ENCODE peak calls at places on chromosomes 5 and 9, in nine cellular contexts. X is keratinocyte; E is CD4-positive, alpha-beta memory T cell; Z is foreskin keratinocyte; N is endodermal cell; V is body of pancreas; R is SJCRH30; Y is hepatocyte; W is cardiac muscle cell. M is an unnamed sample. For H3K4me1, the result is how much of the 10 kb centered on the place peaks cover.

GRCh38 chr5:38259062-38259857 is 901 bp downstream of the EGFLAM start:
- DNase-seq in Z (no peak), R (no peak), W (peak), N (no peak), X (no peak), Y (peak), E (no peak), V (no peak), M (no peak)

GRCh38 chr9:131589124-131589711 is 43.9 kb downstream of the PRRT1B start:
- DNase-seq in V (no peak), X (no peak), E (no peak), R (no peak), W (no peak), N (peak), Z (no peak), Y (no peak), M (no peak)

GRCh38 chr5:136082390-136083193 is 50.1 kb upstream of the SMAD5 start:
- DNase-seq in Z (peak), X (no peak), N (peak), V (peak), R (peak), E (peak), Y (peak), W (peak), M (peak)

GRCh38 chr5:113487411-113487778 is 858 bp downstream of the MCC start:
- DNase-seq in R (peak), W (peak), E (peak), V (no peak), Z (peak), X (no peak), N (no peak), Y (peak), M (no peak)

GRCh38 chr5:172732201-172732865 is 38.7 kb downstream of the DUSP1 start:
- DNase-seq in V (no peak), Y (no peak), E (no peak), X (no peak), Z (no peak), W (no peak), R (no peak), N (no peak), M (no peak)

GRCh38 chr5:6615416-6615815 is 17.4 kb downstream of the NSUN2 start:
- DNase-seq in W (no peak), V (no peak), Z (no peak), X (no peak), E (no peak), Y (no peak), R (peak), N (no peak), M (no peak)

GRCh38 chr5:57987552-57987951 is 472.3 kb downstream of the PLK2 start:
- DNase-seq in E (no peak), W (no peak), V (no peak), R (no peak), Y (no peak), N (no peak), Z (no peak), X (no peak), M (no peak)

GRCh38 chr9:114805670-114806551 is at the start of gene TNFSF15:
- DNase-seq in R (peak), Z (peak), E (peak), Y (peak), X (no peak), W (peak), N (peak), V (peak), M (no peak)

GRCh38 chr5:25415970-25416369 is 771.2 kb upstream of the CDH10 start:
- DNase-seq in Z (no peak), N (no peak), W (no peak), V (no peak), R (no peak), Y (no peak), X (no peak), E (no peak), M (no peak)

GRCh38 chr5:82676663-82677062 is 398.5 kb upstream of the RPS23 start:
- DNase-seq in E (peak), X (no peak), W (no peak), V (no peak), Z (no peak), Y (no peak), R (no peak), N (no peak), M (no peak)

GRCh38 chr5:43729846-43730478 is 127.0 kb downstream of the NNT start:
- DNase-seq in V (no peak), W (peak), Z (peak), Y (peak), E (no peak), R (peak), N (no peak), X (no peak), M (no peak)

GRCh38 chr5:143206194-143207053 is 197.1 kb downstream of the NR3C1 start:
- DNase-seq in N (no peak), W (no peak), X (peak), V (no peak), Y (no peak), Z (peak), R (no peak), E (no peak), M (no peak)

GRCh38 chr9:131546336-131547084 is 1.2 kb downstream of the PRRT1B start:
- DNase-seq in R (peak), Y (no peak), X (no peak), N (peak), V (no peak), Z (no peak), E (no peak), W (peak), M (no peak)

GRCh38 chr9:131884222-131884621 is 144.3 kb upstream of the RAPGEF1 start:
- DNase-seq in X (no peak), V (no peak), N (no peak), E (no peak), Z (no peak), R (no peak), W (no peak), Y (no peak), M (no peak)

GRCh38 chr9:25904701-25905100 is 226.5 kb upstream of the TUSC1 start:
- DNase-seq in N (no peak), X (no peak), W (no peak), E (no peak), R (no peak), Y (no peak), V (no peak), Z (no peak), M (no peak)

GRCh38 chr5:140855772-140856674 is at the start of gene PCDHA10:
- DNase-seq in N (peak), R (peak), W (peak), X (no peak), Y (peak), E (no peak), Z (no peak), V (no peak), M (no peak)

GRCh38 chr5:29982446-29982845 is 1211.0 kb upstream of the CDH6 start:
- DNase-seq in E (no peak), Z (no peak), W (no peak), Y (no peak), R (no peak), V (no peak), N (no peak), X (no peak), M (no peak)

GRCh38 chr5:159178978-159179377 is 30.4 kb downstream of the RNF145 start:
- DNase-seq in Z (peak), Y (peak), V (peak), N (no peak), X (peak), W (no peak), R (peak), E (no peak), M (no peak)

GRCh38 chr5:39016587-39017275 is 57.5 kb downstream of the RICTOR start:
- DNase-seq in Y (no peak), N (no peak), Z (no peak), X (no peak), E (no peak), W (no peak), V (no peak), R (no peak), M (no peak)

GRCh38 chr5:73189816-73190451 is 16.9 kb downstream of the TMEM174 start:
- DNase-seq in E (no peak), X (no peak), W (no peak), V (no peak), Z (no peak), Y (peak), N (peak), R (peak), M (no peak)

GRCh38 chr5:158639876-158640570 is 459.7 kb downstream of the EBF1 start:
- DNase-seq in W (no peak), R (peak), Y (no peak), V (no peak), Z (no peak), N (no peak), X (no peak), E (no peak), M (no peak)

GRCh38 chr5:5318426-5319205 is 103.9 kb upstream of the ICE1 start:
- DNase-seq in R (peak), V (no peak), Y (no peak), N (no peak), X (no peak), Z (no peak), W (no peak), E (no peak), M (no peak)

GRCh38 chr9:127949827-127950512 is 12.3 kb upstream of the DPM2 start:
- DNase-seq in V (peak), Y (no peak), E (no peak), R (no peak), N (no peak), X (no peak), Z (no peak), W (no peak), M (no peak)

GRCh38 chr9:131762356-131762932 is 22.6 kb upstream of the RAPGEF1 start:
- DNase-seq in Z (no peak), N (peak), R (peak), X (no peak), Y (peak), W (peak), V (peak), E (peak), M (no peak)

GRCh38 chr5:1293416-1293996 is 1.4 kb downstream of the TERT start:
- DNase-seq in X (no peak), W (no peak), R (no peak), V (no peak), Y (peak), N (peak), E (no peak), Z (no peak), M (no peak)

GRCh38 chr5:124908603-124909451 is 162.4 kb upstream of the ZNF608 start:
- DNase-seq in W (peak), R (no peak), N (no peak), E (no peak), Z (peak), V (no peak), Y (peak), X (no peak), M (no peak)

DNA sequence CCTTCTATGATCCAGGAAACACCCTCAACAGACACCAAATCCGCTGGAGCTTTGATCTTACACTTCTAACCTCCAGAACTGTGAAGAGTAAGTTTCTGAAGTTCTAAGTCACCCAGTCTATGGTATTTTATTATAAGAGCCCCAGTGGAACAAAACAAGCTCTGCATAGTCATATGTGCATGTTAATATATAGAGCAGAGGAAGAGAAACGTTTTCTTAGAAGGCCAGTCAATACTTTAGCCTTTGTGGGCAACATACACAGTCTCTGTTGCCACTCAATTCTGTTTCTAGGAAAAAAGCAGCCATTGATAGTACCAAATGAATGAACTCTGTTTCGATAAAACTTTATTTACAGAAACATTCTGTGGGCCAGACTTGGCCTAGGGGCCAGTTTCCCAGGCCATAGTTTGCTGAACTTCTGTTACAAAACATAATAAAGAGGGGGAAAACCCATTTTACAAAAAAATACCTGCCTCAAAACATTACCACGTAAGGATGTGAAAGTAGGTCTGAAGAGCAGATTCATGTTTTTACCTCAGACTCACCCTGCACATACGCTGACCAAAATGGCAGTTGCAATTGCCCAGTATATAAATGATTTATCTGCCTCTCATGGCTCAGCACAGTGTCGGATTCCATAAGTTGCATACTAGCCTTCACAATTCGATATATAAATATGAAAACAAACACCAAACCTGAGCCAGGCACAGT is 350.5 kb downstream of the SLIT3 start:
- DNase-seq in Y (no peak), Z (no peak), X (no peak), R (peak), E (no peak), V (no peak), N (no peak), W (no peak), M (no peak)
- H3K27ac ChIP-seq in Y (peak), Z (no peak), X (no peak), R (no peak), E (no peak), V (no peak), N (no peak), W (no peak), M (no peak)

DNA sequence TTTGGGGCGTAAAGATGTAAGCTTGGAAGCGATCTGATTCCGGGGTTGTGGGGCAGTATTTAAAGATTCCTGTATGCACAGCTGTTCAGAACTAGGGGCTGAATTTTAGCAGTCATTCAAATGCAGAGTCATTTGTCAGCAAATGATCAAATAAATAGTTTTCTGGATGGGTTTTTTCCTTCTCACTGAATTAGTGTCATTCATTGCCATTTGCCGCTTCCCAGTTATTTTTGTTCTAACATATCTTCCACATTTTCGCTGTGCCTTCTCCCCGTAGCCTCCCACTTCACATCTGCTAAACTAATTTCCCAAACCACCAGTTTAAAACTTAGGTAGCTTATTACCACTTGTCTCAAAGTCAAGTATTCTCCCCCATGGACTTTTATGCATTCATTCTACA is 41.4 kb upstream of the CKMT2 start:
- DNase-seq in W (no peak), X (no peak), Y (no peak), V (no peak), R (no peak), E (no peak), Z (no peak), N (no peak), M (no peak)
- H3K4me1 ChIP-seq in W (under half), X (under half), Y (under half), V (under half), R (under half), E (under half), Z (under half), N (under half), M (under half)

GRCh38 chr9:18676501-18676900 is 202.5 kb downstream of the ADAMTSL1 start:
- DNase-seq in Z (no peak), E (no peak), W (no peak), Y (no peak), R (peak), N (no peak), X (no peak), V (no peak), M (no peak)
- H3K27ac ChIP-seq in Z (no peak), E (no peak), W (no peak), Y (no peak), R (no peak), N (no peak), X (no peak), V (no peak), M (no peak)

GRCh38 chr5:170268884-170269283 is 28.7 kb downstream of the LCP2 start:
- DNase-seq in N (no peak), V (no peak), X (no peak), W (no peak), R (no peak), Y (no peak), E (no peak), Z (no peak), M (no peak)
- H3K4me1 ChIP-seq in N (under half), V (under half), X (under half), W (under half), R (under half), Y (under half), E (half or more), Z (under half), M (under half)

GRCh38 chr9:134058716-134059115 is 9.1 kb downstream of the BRD3 start:
- DNase-seq in R (no peak), V (no peak), W (no peak), E (no peak), N (no peak), Y (no peak), X (no peak), Z (peak), M (no peak)

GRCh38 chr9:134056483-134057310 is 11.1 kb downstream of the BRD3 start:
- DNase-seq in W (no peak), X (no peak), Y (no peak), R (no peak), N (peak), E (no peak), Z (no peak), V (peak), M (no peak)

GRCh38 chr9:134057751-134058701 is 9.8 kb downstream of the BRD3 start:
- DNase-seq in E (no peak), Z (no peak), W (no peak), Y (no peak), V (peak), R (no peak), N (peak), X (no peak), M (no peak)

GRCh38 chr9:134055981-134056461 is 11.8 kb downstream of the BRD3 start:
- DNase-seq in X (peak), V (peak), R (no peak), N (peak), Y (peak), Z (peak), E (no peak), W (no peak), M (no peak)

DNA sequence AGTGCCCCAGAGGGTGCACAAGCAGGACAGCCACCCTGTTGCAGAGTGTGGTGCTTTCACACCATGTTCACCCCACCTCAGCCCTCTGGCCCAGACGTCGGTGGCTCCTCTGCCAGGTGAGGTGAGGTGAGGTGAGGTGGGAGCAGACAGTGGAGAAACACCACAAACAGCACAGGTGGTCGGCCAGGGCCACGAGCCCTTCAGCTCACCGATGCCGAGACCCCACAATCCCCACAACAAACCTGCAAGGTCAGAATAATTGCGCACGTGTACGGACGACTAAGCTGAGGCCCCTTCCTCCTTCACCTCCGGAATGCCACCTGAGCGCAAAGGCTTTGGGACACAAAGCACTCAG is 10.5 kb downstream of the BRD3 start:
- DNase-seq in R (no peak), X (no peak), Z (no peak), N (peak), W (no peak), E (no peak), V (no peak), Y (no peak), M (no peak)
- H3K27ac ChIP-seq in R (no peak), X (no peak), Z (no peak), N (no peak), W (no peak), E (no peak), V (peak), Y (no peak), M (no peak)

DNA sequence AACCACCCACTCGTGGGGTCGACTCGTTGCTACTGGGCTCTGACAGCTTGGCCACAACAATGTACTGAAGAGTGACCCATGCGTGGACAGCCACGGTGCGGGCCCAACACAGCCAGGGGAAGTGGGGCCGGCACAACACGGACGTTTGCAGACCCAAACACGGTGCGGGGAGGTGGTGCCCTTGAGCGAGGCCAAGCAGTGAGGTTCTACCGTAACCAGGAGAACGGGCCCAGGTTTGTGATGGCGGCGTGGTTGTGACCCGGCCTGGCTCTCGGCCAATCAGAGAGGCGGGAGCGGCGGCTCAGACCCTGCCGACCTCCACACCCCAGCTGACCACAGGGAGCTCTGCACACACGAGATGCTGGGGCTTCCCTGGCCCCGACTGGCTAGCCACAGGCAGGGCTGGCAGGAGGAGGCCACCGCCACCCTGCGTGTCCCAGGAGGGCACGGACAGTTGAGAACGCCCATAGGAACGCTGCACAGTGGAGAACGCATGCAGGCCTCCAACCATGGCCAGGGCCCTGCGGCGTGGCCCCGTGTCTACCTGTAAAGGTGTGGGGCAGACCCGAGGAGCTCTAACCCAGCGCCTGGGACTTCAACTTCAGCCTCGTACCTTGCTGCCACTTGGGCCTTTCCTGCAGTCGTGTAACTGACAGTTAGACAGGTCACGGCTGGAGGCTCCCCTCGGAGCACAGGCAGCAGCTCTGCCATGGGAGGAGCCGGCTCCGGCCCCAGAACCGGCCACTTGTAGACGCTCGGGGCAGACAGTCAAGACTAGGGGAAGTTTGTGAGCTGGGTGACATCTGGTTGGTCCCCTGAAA is 13.7 kb downstream of the BRD3 start:
- DNase-seq in E (no peak), R (no peak), N (no peak), V (no peak), X (no peak), Z (no peak), Y (no peak), W (no peak), M (no peak)
- H3K4me1 ChIP-seq in E (under half), R (under half), N (under half), V (half or more), X (under half), Z (under half), Y (under half), W (under half), M (half or more)